ENCODE peak calls at places on chromosomes 1 and 21, in eight cellular contexts. Z is iPS-NIHi11; U is activated B cell treated with CpG ODN at 0.5 μM for 24 hours; I is cardiac muscle cell; D is GM19239; T is endothelial cell; S is activated CD4-positive, alpha-beta T cell treated with anti-CD3 and anti-CD28 coated beads, Interleukin-2, amount 10 ng/mL, durations not matched to agents 24 days and 14 days; K is MV-4-11. L is an unnamed sample.

GRCh38 chr21:23951251-23951650 is 1656.0 kb downstream of the MRPL39 start:
- DNase-seq in Z (no peak), U (no peak), I (no peak), D (no peak), T (no peak), S (no peak), K (no peak), L (no peak)

GRCh38 chr1:236438614-236439013 is 44.5 kb downstream of the EDARADD start:
- DNase-seq in Z (no peak), U (no peak), I (no peak), D (no peak), T (no peak), S (no peak), K (no peak), L (no peak)

GRCh38 chr1:115237507-115237906 is 100.5 kb downstream of the NGF start:
- DNase-seq in Z (no peak), U (no peak), I (no peak), D (no peak), T (no peak), S (no peak), K (no peak), L (no peak)

GRCh38 chr1:33296824-33297223 is 24.1 kb downstream of the A3GALT2 start:
- DNase-seq in Z (no peak), U (no peak), I (no peak), D (no peak), T (no peak), S (no peak), K (no peak), L (no peak)

GRCh38 chr1:33272930-33273329 is 16.6 kb downstream of the ZNF362 start:
- DNase-seq in Z (no peak), U (no peak), I (no peak), D (no peak), T (no peak), S (no peak), K (no peak), L (no peak)

GRCh38 chr1:40901886-40902633 is 39.9 kb upstream of the CITED4 start:
- DNase-seq in Z (no peak), U (no peak), I (no peak), D (no peak), T (no peak), S (no peak), K (peak), L (no peak)

GRCh38 chr1:176073524-176074157 is 133.4 kb downstream of the COP1 start:
- DNase-seq in Z (peak), U (no peak), I (peak), D (no peak), T (peak), S (peak), K (peak), L (no peak)

GRCh38 chr1:97396463-97396862 is 524.4 kb downstream of the DPYD start:
- DNase-seq in Z (no peak), U (no peak), I (no peak), D (no peak), T (no peak), S (no peak), K (no peak), L (no peak)

GRCh38 chr1:160742428-160743127 is 3.5 kb downstream of the SLAMF7 start:
- DNase-seq in Z (no peak), U (no peak), I (no peak), D (no peak), T (no peak), S (no peak), K (peak), L (no peak)

GRCh38 chr1:35278886-35279554 is 10.5 kb downstream of the ZMYM4 start:
- DNase-seq in Z (no peak), U (no peak), I (no peak), D (no peak), T (no peak), S (no peak), K (peak), L (no peak)

GRCh38 chr1:202010042-202011015 is at the start of gene ELF3:
- DNase-seq in Z (peak), U (no peak), I (peak), D (peak), T (no peak), S (no peak), K (no peak), L (peak)

GRCh38 chr1:145858238-145858936 is 494 bp downstream of the PIAS3 start:
- DNase-seq in Z (peak), U (no peak), I (peak), D (peak), T (peak), S (peak), K (no peak), L (peak)

GRCh38 chr1:183032122-183032921 is 9.1 kb downstream of the LAMC1 start:
- DNase-seq in Z (no peak), U (no peak), I (no peak), D (no peak), T (no peak), S (no peak), K (peak), L (no peak)

GRCh38 chr1:190373705-190374336 is 103.8 kb downstream of the BRINP3 start:
- DNase-seq in Z (peak), U (no peak), I (peak), D (no peak), T (peak), S (no peak), K (peak), L (no peak)

GRCh38 chr21:17462276-17462981 is 50.4 kb upstream of the CXADR start:
- DNase-seq in Z (no peak), U (no peak), I (no peak), D (no peak), T (no peak), S (no peak), K (no peak), L (no peak)

GRCh38 chr1:61198554-61198953 is 116.2 kb downstream of the NFIA start:
- DNase-seq in Z (no peak), U (no peak), I (no peak), D (no peak), T (no peak), S (no peak), K (no peak), L (no peak)

L was measured in left lung.